ENCODE peak calls at places on chromosomes 2 and 18, in six cellular contexts. M is neuronal stem cell, G is stomach, W is kidney, U is endothelial cell of umbilical vein, T is mammary epithelial cell. P is an unnamed sample.
A peak's percentile ranks its signal among the peaks of the same experiment; 100 is the strongest.

GRCh38 chr2:196259507-196260481 is 88.4 kb upstream of the STK17B start:
- DNase-seq in W (no peak), M (no peak), T (peak; percentile 56), G (no peak), U (peak; percentile 76), P (no peak)

GRCh38 chr18:37668971-37669747 is 103.6 kb upstream of the CELF4 start:
- DNase-seq in G (no peak), W (peak; percentile 41), M (peak; percentile 43), T (no peak), U (no peak), P (no peak)

GRCh38 chr2:160033732-160034392 is 28.6 kb downstream of the PLA2R1 start:
- DNase-seq in U (peak; percentile 87), W (no peak), M (no peak), G (no peak), T (no peak), P (no peak)

GRCh38 chr2:226475650-226476049 is 324.0 kb downstream of the IRS1 start:
- DNase-seq in T (peak; percentile 63), U (peak; percentile 34), M (no peak), W (no peak), G (no peak), P (no peak)

GRCh38 chr2:112530728-112531127 is 11.5 kb upstream of the POLR1B start:
- DNase-seq in M (no peak), T (no peak), W (no peak), G (no peak), U (no peak), P (no peak)

GRCh38 chr2:195498176-195498575 is 158.8 kb upstream of the SLC39A10 start:
- DNase-seq in U (peak; percentile 38), W (no peak), M (peak; percentile 9), G (peak; percentile 65), T (peak; percentile 26), P (peak; percentile 22)

GRCh38 chr2:219611866-219612604 is 14.4 kb downstream of the STK11IP start:
- DNase-seq in G (no peak), W (peak; percentile 26), U (no peak), T (no peak), M (no peak), P (no peak)

GRCh38 chr2:196597531-196597930 is 42.0 kb upstream of the CCDC150 start:
- DNase-seq in U (no peak), G (no peak), M (no peak), T (no peak), W (no peak), P (no peak)

GRCh38 chr2:192029089-192029488 is 165.6 kb downstream of the TMEFF2 start:
- DNase-seq in G (no peak), W (no peak), M (no peak), T (peak; percentile 21), U (no peak), P (peak; percentile 55)

GRCh38 chr18:34493099-34493544 is 217.0 kb upstream of the DTNA start:
- DNase-seq in U (peak; percentile 87), T (peak; percentile 86), M (peak; percentile 48), W (peak; percentile 87), G (peak; percentile 28), P (peak; percentile 25)

GRCh38 chr2:23491622-23492336 is 106.8 kb downstream of the KLHL29 start:
- DNase-seq in W (peak; percentile 36), U (no peak), G (no peak), T (no peak), M (no peak), P (no peak)

GRCh38 chr2:173545364-173545734 is 190.7 kb downstream of the CDCA7 start:
- DNase-seq in W (no peak), T (no peak), G (no peak), M (no peak), U (no peak), P (no peak)

GRCh38 chr2:55232863-55233657 is 572 bp downstream of the RPS27A start:
- DNase-seq in U (peak; percentile 40), W (peak; percentile 79), T (peak; percentile 32), M (no peak), G (peak; percentile 43), P (no peak)

GRCh38 chr2:119647440-119648169 is 31.4 kb upstream of the TMEM177 start:
- DNase-seq in M (no peak), W (no peak), G (no peak), T (peak; percentile 66), U (peak; percentile 86), P (no peak)

GRCh38 chr2:199455533-199456382 is 2.0 kb downstream of the SATB2 start:
- DNase-seq in G (peak; percentile 49), U (no peak), T (peak; percentile 54), M (peak; percentile 65), W (peak; percentile 84), P (no peak)

GRCh38 chr2:104872866-104873688 is 19.2 kb downstream of the POU3F3 start:
- DNase-seq in U (peak; percentile 49), G (peak; percentile 57), T (peak; percentile 46), M (peak; percentile 62), W (peak; percentile 92), P (no peak)

GRCh38 chr2:85744055-85744454 is 9.7 kb upstream of the ATOH8 start:
- DNase-seq in G (no peak), T (no peak), W (no peak), M (no peak), U (no peak), P (no peak)

GRCh38 chr2:5697554-5697953 is 5.4 kb downstream of the SOX11 start:
- DNase-seq in G (no peak), U (no peak), W (no peak), M (no peak), T (no peak), P (no peak)

GRCh38 chr2:100921685-100922161 is 80.4 kb upstream of the RPL31 start:
- DNase-seq in M (no peak), U (no peak), W (no peak), T (no peak), G (no peak), P (no peak)

GRCh38 chr18:1806884-1807615 is 764.3 kb downstream of the METTL4 start:
- DNase-seq in G (no peak), M (no peak), W (no peak), U (no peak), T (no peak), P (no peak)

GRCh38 chr2:57760448-57760847 is 286.2 kb upstream of the VRK2 start:
- DNase-seq in W (no peak), M (no peak), G (no peak), T (no peak), U (no peak), P (no peak)

GRCh38 chr2:222904557-222905258 is 43.9 kb downstream of the ACSL3 start:
- DNase-seq in M (no peak), G (no peak), T (peak; percentile 20), U (no peak), W (no peak), P (no peak)

GRCh38 chr2:202965810-202966454 is 48.7 kb upstream of the NBEAL1 start:
- DNase-seq in U (peak; percentile 15), T (peak; percentile 21), G (no peak), W (no peak), M (no peak), P (peak; percentile 11)

GRCh38 chr2:223887127-223887526 is 49.7 kb upstream of the AP1S3 start:
- DNase-seq in M (no peak), W (no peak), T (peak; percentile 69), G (no peak), U (no peak), P (no peak)

GRCh38 chr2:240168546-240169361 is 28.3 kb upstream of the OTOS start:
- DNase-seq in W (peak; percentile 60), T (no peak), U (no peak), G (no peak), M (no peak), P (no peak)

GRCh38 chr2:36385603-36386002 is 30.0 kb downstream of the CRIM1 start:
- DNase-seq in W (no peak), T (no peak), G (no peak), M (no peak), U (no peak), P (no peak)

GRCh38 chr2:36387258-36387916 is 31.8 kb downstream of the CRIM1 start:
- DNase-seq in G (no peak), U (peak; percentile 57), M (no peak), W (no peak), T (no peak), P (no peak)

GRCh38 chr2:36388472-36388871 is 32.9 kb downstream of the CRIM1 start:
- DNase-seq in M (no peak), U (no peak), W (no peak), T (no peak), G (no peak), P (no peak)

GRCh38 chr2:36392854-36393253 is 37.3 kb downstream of the CRIM1 start:
- DNase-seq in G (no peak), W (no peak), U (no peak), M (no peak), T (no peak), P (no peak)

DNA sequence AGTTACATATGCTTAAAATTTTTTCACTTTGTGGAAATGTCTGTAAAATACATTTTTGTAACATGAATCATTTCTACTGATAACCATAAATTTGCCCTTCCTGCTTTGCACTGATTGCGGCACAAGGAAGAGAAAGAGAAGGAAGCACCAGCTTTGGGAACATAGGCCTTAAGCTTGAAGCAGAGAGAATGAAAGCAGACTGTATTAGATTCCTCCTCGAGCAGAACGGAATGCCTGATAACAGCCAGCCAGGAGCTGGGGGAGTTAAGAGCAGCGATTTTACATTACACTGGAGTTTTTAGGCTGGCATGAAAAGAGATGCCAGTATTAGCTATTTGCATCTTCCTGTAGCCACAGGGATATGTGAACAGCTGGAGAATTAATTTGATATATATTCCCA is 33.5 kb downstream of the CRIM1 start:
- DNase-seq in M (no peak), U (peak; percentile 87), W (no peak), T (no peak), G (no peak), P (no peak)
- H3K4me1 ChIP-seq in M (peaks cover 4% of the 10 kb centered on the region), U (peaks cover 87% of the 10 kb centered on the region), W (peaks cover 10% of the 10 kb centered on the region), T (peaks cover 25% of the 10 kb centered on the region), G (peaks cover 13% of the 10 kb centered on the region), P (peaks cover 8% of the 10 kb centered on the region)

GRCh38 chr18:58288922-58289797 is 245.1 kb downstream of the NEDD4L start:
- DNase-seq in G (no peak), U (peak; percentile 68), T (peak; percentile 61), W (no peak), M (no peak), P (no peak)

GRCh38 chr18:58287626-58288289 is 243.7 kb downstream of the NEDD4L start:
- DNase-seq in G (peak; percentile 51), U (no peak), T (no peak), W (no peak), M (peak; percentile 14), P (no peak)

GRCh38 chr18:58292675-58293074 is 248.6 kb downstream of the NEDD4L start:
- DNase-seq in U (no peak), T (no peak), G (no peak), M (no peak), W (no peak), P (no peak)

GRCh38 chr18:58290059-58290747 is 246.2 kb downstream of the NEDD4L start:
- DNase-seq in G (no peak), U (peak; percentile 90), W (no peak), M (no peak), T (no peak), P (no peak)

GRCh38 chr18:58291131-58291530 is 247.1 kb downstream of the NEDD4L start:
- DNase-seq in W (no peak), G (no peak), U (no peak), M (no peak), T (no peak), P (no peak)
- H3K4me1 ChIP-seq in W (peaks cover 9% of the 10 kb centered on the region), G (peaks cover 17% of the 10 kb centered on the region), U (peaks cover 44% of the 10 kb centered on the region), M (peaks cover 14% of the 10 kb centered on the region), T (peaks cover 41% of the 10 kb centered on the region), P (peaks cover 2% of the 10 kb centered on the region)

GRCh38 chr2:234805826-234806225 is 146.0 kb upstream of the SH3BP4 start:
- DNase-seq in U (no peak), G (no peak), M (no peak), W (no peak), T (no peak), P (no peak)
- H3K4me1 ChIP-seq in U (no peaks in the 10 kb centered on the region), G (no peaks in the 10 kb centered on the region), M (no peaks in the 10 kb centered on the region), W (no peaks in the 10 kb centered on the region), T (no peaks in the 10 kb centered on the region), P (no peaks in the 10 kb centered on the region)

GRCh38 chr2:169105433-169105832 is 36.1 kb downstream of the DHRS9 start:
- DNase-seq in W (no peak), U (no peak), T (no peak), M (no peak), G (no peak), P (no peak)
- H3K4me1 ChIP-seq in W (no peaks in the 10 kb centered on the region), U (peaks cover 6% of the 10 kb centered on the region), T (no peaks in the 10 kb centered on the region), M (peaks cover 3% of the 10 kb centered on the region), G (no peaks in the 10 kb centered on the region), P (no peaks in the 10 kb centered on the region)